ENCODE peak calls at places on chromosome 1, in six cellular contexts. F is lower leg skin, M is fibroblast of the aortic adventitia, G is A549, V is BE2C, Q is PC-3. X is an unnamed sample.

GRCh38 chr1:228987736-228988506 is 252.6 kb downstream of the RHOU start:
- DNase-seq in F (peak), Q (no peak), G (no peak), M (no peak), V (no peak), X (no peak)

GRCh38 chr1:228062085-228062791 is 20.3 kb upstream of the ARF1 start:
- DNase-seq in M (no peak), G (no peak), Q (no peak), F (peak), V (no peak), X (no peak)

GRCh38 chr1:156599811-156600210 is 1.5 kb downstream of the GPATCH4 start:
- DNase-seq in F (no peak), M (no peak), V (no peak), Q (peak), G (peak), X (no peak)

GRCh38 chr1:169890761-169891538 is 2.7 kb downstream of the SCYL3 start:
- DNase-seq in F (no peak), G (no peak), Q (peak), M (no peak), V (no peak), X (peak)

GRCh38 chr1:154218545-154218944 is 2.2 kb upstream of the UBAP2L start:
- DNase-seq in Q (no peak), G (no peak), F (no peak), V (no peak), M (no peak), X (no peak)

GRCh38 chr1:69172003-69173000 is 395.4 kb upstream of the LRRC7 start:
- DNase-seq in F (no peak), V (no peak), G (no peak), Q (peak), M (peak), X (no peak)

GRCh38 chr1:25486602-25487001 is 55.9 kb downstream of the MACO1 start:
- DNase-seq in V (no peak), Q (no peak), G (no peak), M (peak), F (no peak), X (no peak)

GRCh38 chr1:157181790-157182189 is 43.6 kb upstream of the ETV3 start:
- DNase-seq in Q (no peak), F (peak), G (no peak), V (no peak), M (no peak), X (no peak)

GRCh38 chr1:230516890-230517289 is 90.8 kb upstream of the PGBD5 start:
- DNase-seq in M (no peak), F (no peak), Q (no peak), G (no peak), V (no peak), X (no peak)

GRCh38 chr1:193104496-193104905 is 713 bp downstream of the GLRX2 start:
- DNase-seq in M (no peak), G (peak), V (peak), Q (peak), F (peak), X (no peak)

GRCh38 chr1:193103759-193104495 is 1.3 kb downstream of the GLRX2 start:
- DNase-seq in F (no peak), V (no peak), Q (no peak), G (no peak), M (peak), X (no peak)

GRCh38 chr1:193108471-193108870 is 3.3 kb upstream of the GLRX2 start:
- DNase-seq in M (no peak), G (no peak), Q (no peak), V (no peak), F (no peak), X (peak)

GRCh38 chr1:193104906-193105820 is at the start of gene GLRX2:
- DNase-seq in V (peak), Q (peak), G (peak), F (peak), M (peak), X (no peak)

DNA sequence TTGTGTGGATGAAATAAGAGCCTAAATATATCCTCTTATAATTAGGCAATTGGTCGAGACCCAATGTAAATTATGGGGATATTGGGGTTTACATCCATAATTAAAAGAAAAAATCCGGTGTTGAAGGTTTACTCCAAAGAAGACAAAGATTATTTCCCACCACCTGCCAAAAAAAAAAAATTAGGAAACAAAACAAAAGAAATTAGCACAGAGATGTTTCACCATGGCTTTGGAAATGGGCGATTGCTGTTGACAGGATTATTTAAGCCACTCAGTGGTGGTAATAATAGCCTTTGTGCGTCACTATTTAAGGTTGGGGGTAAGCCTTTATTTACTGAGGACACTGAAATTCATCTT is 585 bp upstream of the GLRX2 start:
- DNase-seq in M (no peak), Q (no peak), F (no peak), V (no peak), G (no peak), X (no peak)
- H3K4me3 ChIP-seq in M (peak), Q (peak), F (peak), V (peak), G (peak), X (peak)

GRCh38 chr1:235933483-235934116 is 66.9 kb upstream of the LYST start:
- DNase-seq in M (no peak), G (peak), F (no peak), V (no peak), Q (no peak), X (no peak)
- TF ChIP-seq CTCF in M (no peak), G (no peak), F (no peak), V (no peak), Q (no peak), X (no peak)

DNA sequence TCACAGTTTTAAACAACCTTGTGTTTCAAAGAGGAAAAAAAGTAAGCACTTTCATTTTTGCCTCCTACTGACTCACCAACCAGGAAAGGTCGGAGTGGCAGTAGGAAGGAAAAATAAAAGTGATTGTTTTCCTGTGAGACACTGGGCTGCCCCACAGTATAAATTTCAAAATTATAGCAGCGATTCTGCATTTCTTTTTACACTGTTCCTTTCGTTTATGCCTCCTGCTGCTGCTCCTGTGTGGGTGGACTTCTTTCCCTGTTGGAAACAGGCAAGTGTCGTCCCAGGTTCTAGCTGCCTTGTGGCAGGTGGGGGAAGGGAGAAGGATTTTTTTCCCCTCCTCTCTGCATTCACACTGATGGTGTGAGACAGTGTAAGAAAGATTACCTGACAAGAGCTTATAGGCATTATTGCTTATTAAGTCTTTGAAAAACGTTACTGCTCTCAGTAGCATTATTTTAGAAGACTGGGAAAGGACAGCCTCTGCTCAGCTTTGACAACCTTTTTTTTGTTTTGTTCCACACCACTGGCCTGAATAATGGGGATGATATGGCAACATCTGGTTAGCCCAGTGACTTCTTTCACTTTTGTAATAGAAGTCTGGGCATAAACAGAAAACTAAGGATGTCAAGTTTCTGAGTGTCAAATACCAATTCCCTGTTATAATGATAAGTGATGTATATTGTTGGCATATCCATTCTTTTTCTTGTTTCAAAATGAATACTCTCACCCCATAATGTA is 77.9 kb downstream of the NEK7 start:
- DNase-seq in Q (peak), G (no peak), F (no peak), M (peak), V (no peak), X (no peak)
- H3K4me3 ChIP-seq in Q (peak), G (peak), F (no peak), M (peak), V (no peak), X (no peak)

DNA sequence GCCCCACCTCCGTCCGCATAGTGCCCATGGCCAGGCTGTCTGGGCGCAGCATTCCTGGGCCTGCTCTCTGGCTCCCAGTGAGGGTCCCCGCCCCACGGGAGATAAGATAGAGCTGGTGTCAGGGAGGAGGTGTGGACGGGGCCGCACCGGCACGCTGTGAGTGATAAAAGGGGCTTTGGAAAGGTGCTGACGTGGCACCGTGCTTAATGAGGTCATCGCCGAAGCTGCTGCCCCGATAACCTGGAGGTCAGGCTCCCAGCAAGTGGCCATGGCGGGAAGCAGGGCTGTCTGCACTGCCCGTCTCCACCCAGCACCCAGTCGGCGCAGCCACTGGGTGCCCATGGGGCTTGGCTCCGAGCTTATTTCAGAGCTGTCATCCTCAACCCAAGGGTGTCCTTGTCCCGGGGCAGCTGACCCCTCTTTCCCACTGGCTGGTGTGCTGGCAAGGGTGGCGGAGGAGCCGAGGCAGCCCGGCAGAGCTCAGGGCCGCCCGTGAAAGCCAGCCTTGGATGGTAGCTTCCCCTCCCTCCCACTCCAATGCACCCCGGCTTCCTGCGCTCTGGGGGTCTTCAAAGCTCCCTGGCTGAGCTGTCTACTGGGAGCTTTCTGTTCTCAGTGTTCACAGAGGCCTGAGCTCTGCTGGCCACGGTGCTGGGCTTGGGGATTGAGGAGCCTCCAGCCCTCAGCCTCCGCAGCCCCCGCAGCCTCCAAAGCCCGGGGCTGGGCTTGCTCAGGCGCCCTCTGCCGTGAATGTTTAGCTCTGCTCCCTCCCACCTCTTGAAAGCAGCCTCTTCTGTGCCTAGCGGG is 105.1 kb upstream of the ARHGEF16 start:
- DNase-seq in M (peak), V (no peak), G (peak), F (no peak), Q (peak), X (no peak)
- TF ChIP-seq CTCF in M (peak), V (no peak), G (no peak), F (no peak), Q (peak), X (no peak)

DNA sequence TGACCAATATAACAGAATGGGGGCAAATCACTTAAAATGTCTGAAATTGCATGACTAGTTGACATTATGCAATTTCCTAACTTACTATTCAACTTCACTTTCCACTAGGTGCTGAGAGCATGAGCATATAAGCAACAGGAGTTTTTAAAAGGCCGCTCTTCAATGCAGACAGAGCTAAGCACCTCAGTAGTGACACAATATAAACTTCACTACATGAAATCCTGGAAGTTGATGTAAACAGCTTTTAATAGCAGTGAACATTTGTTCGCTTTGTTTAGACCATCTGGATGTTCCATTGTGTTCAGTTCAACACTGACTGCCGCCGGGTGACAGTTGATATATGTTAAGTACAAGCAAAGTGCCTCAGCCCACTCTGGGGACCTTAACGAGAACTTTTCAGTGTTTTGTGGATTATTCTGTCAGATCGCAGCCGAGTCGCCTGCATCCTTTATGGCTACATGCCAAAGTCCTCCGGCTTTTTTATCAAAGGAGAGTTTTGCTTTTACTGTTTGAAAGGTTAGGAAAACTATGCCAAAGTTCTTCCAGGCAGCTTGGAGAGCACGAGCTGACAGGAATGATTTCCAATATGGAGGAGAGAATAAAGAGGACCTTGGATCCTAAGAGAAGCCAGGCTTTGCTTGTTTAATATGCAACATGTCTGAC is 167.3 kb downstream of the ZNF281 start:
- DNase-seq in V (no peak), Q (no peak), G (no peak), M (peak), F (no peak), X (no peak)
- H3K4me3 ChIP-seq in V (no peak), Q (no peak), G (no peak), M (no peak), F (no peak), X (no peak)

GRCh38 chr1:2093055-2093454 is 42.8 kb downstream of the PRKCZ start:
- DNase-seq in M (no peak), F (no peak), V (no peak), Q (no peak), G (no peak), X (no peak)
- TF ChIP-seq CTCF in M (no peak), F (no peak), V (no peak), Q (no peak), G (no peak), X (no peak)

DNA sequence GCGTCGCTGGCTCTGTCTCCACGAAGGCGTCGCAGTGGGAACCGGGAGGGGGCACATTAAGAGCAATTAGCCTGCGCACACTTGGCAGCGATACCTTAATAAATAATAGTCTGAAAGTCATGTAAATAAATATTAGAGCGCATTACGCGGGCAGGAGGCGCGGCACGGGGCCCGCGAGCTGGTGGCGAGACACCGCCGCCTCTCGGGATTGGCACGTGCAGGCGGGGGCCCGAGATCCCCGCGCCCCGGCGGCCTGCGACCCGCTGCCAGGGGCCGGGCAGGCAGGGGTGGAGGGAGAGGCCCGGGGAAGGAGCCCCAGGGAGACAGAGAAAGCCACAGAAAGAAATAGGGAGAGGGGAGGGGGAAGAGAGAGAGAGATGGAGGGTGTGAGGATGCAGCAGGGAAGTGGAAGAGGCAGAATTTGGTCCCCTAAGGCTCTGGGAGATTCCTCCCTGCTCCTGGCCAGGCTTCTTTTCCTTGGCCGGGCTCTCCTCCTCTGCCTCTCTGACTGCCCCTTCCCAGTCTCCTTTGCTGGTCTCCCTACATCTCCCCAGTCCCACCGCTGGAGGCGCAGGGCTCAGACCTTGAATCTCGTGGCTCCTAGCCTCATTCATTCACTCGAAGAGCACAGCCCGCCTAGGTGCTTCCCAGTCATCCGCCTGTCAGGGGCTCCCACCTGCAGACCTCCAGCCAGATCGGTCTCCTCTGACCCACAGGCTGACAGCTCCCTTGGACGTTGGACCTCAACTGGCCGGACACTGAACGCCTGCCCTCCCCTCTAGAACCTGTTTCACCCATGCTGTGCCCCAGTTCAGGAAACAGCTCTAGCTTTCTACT is 76.3 kb downstream of the VWA5B1 start:
- DNase-seq in Q (peak), F (no peak), G (peak), M (peak), V (peak), X (no peak)
- H3K4me3 ChIP-seq in Q (peak), F (no peak), G (no peak), M (peak), V (no peak), X (no peak)

X was measured in LNCaP clone FGC.